ENCODE peak calls at places on chromosomes 6 and 20, in seven cellular contexts. O, W, L, J, U, A and S are unnamed samples.

GRCh38 chr6:141635621-141636020 is 497.1 kb upstream of the GJE1 start:
- DNase-seq in O (no peak), W (no peak), L (no peak), J (no peak), U (no peak), A (no peak), S (no peak)

GRCh38 chr6:43806041-43806757 is 36.2 kb downstream of the VEGFA start:
- DNase-seq in O (peak; percentile 82), W (no peak), L (peak; percentile 63), J (no peak), U (no peak), A (no peak), S (no peak)

GRCh38 chr6:87922947-87923330 is 124.7 kb upstream of the SPACA1 start:
- DNase-seq in O (no peak), W (no peak), L (no peak), J (no peak), U (no peak), A (no peak), S (no peak)

GRCh38 chr6:5566718-5567117 is 305.4 kb downstream of the FARS2 start:
- DNase-seq in O (no peak), W (no peak), L (no peak), J (no peak), U (no peak), A (no peak), S (no peak)

GRCh38 chr6:3347237-3347636 is 88.5 kb downstream of the PSMG4 start:
- DNase-seq in O (no peak), W (no peak), L (no peak), J (no peak), U (no peak), A (no peak), S (no peak)

GRCh38 chr6:7166410-7167293 is 58.9 kb downstream of the RREB1 start:
- DNase-seq in O (no peak), W (no peak), L (no peak), J (no peak), U (no peak), A (peak; percentile 87), S (no peak)

GRCh38 chr20:51700809-51701285 is 67.3 kb downstream of the ATP9A start:
- DNase-seq in O (peak; percentile 24), W (no peak), L (peak; percentile 59), J (peak; percentile 32), U (no peak), A (peak; percentile 45), S (no peak)

GRCh38 chr6:33609444-33610034 is 11.6 kb upstream of the ITPR3 start:
- DNase-seq in O (no peak), W (no peak), L (no peak), J (no peak), U (peak; percentile 49), A (peak; percentile 74), S (peak; percentile 40)

GRCh38 chr20:39282619-39283092 is 320.5 kb downstream of the DHX35 start:
- DNase-seq in O (peak; percentile 53), W (no peak), L (no peak), J (peak; percentile 23), U (no peak), A (no peak), S (no peak)

GRCh38 chr20:23920408-23920780 is 40.8 kb upstream of the CST5 start:
- DNase-seq in O (no peak), W (no peak), L (no peak), J (no peak), U (no peak), A (no peak), S (no peak)

GRCh38 chr6:86030875-86031274 is 388.2 kb upstream of the SYNCRIP start:
- DNase-seq in O (no peak), W (no peak), L (no peak), J (no peak), U (no peak), A (no peak), S (no peak)

GRCh38 chr6:27891300-27891913 is 20.8 kb downstream of the OR2B2 start:
- DNase-seq in O (no peak), W (no peak), L (no peak), J (no peak), U (no peak), A (no peak), S (no peak)

GRCh38 chr6:3977875-3978711 is 100.8 kb downstream of the FAM217A start:
- DNase-seq in O (no peak), W (no peak), L (peak; percentile 63), J (peak; percentile 16), U (no peak), A (peak; percentile 96), S (no peak)

GRCh38 chr6:36886948-36887347 is 1.2 kb downstream of the C6orf89 start:
- DNase-seq in O (no peak), W (no peak), L (no peak), J (no peak), U (no peak), A (no peak), S (no peak)

GRCh38 chr20:31860431-31861345 is 9.6 kb downstream of the DUSP15 start:
- DNase-seq in O (peak; percentile 24), W (no peak), L (peak; percentile 64), J (peak; percentile 58), U (no peak), A (no peak), S (no peak)

GRCh38 chr20:1979116-1979778 is 14.6 kb downstream of the PDYN start:
- DNase-seq in O (no peak), W (no peak), L (peak; percentile 11), J (no peak), U (no peak), A (no peak), S (no peak)

DNA sequence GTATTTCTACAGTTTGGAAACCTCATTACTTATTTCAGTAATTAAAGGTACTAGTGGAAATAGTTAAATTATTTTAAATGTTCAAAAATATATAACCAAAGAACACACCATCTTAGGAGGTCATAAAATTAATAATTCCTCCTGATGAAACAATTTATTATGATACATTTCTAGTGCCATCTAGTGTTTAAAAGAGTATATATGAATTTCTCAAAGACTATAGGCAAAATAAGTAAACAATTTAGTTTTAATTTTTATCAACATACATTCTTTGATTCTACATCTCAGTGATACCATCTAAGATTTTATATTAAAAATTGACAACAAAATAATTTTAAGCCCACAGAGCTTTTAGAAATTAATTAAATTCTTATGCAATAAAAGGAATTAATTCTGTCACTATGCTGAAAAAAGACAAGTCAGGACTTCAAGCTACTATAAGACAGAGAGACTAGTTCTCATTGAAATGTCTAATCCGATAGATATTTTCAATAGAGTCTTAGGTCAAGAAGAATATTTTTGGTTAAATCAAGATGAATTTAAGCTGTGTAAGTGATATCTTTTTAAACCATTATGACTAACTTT is 107.8 kb upstream of the RNF217 start:
- DNase-seq in O (no peak), W (no peak), L (no peak), J (no peak), U (no peak), A (no peak), S (no peak)
- TF ChIP-seq CTCF in O (no peak), W (no peak), L (no peak), J (peak; percentile 25), U (no peak), A (peak; percentile 31), S (no peak)

DNA sequence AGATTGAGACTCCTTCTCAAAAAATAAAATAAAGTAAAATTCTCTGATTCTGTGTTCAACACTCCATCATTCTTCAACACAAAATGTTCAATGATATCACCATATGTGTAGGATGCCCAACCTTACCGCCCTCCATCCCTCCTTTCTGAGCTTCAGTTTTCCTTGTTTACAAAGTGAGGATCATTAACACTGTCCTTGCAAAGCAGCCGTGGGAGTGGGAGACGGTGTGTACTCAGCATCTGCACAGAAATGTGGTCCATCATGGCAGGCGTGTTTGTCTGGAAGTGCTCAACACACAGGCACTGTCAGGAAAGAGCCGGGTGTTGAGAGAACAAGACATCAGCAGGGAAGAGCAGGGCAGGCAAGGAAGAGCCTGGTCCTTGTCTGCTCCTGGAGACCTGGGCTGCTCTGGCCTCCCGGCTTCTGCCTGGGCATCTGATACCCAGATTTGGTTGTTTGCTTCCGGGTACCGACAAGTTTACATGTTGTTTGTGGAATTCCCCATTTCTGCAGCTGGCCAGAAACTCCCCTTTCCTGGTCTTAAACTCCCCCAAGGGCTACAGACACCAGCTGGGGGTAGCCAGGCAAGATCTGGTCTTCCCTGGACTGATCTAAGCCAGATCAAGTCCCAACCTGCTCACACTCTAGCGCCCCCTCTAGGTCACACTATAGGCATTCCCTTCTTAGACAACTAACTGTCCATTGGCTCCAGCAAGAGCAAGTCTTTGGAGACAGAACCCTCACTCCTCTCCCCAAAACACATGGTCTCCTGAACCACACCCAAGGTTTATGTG is 26.7 kb upstream of the TTPAL start:
- DNase-seq in O (no peak), W (no peak), L (peak; percentile 39), J (peak; percentile 31), U (no peak), A (no peak), S (no peak)
- TF ChIP-seq CTCF in O (no peak), W (no peak), L (peak; percentile 42), J (peak; percentile 16), U (no peak), A (peak; percentile 9), S (no peak)

DNA sequence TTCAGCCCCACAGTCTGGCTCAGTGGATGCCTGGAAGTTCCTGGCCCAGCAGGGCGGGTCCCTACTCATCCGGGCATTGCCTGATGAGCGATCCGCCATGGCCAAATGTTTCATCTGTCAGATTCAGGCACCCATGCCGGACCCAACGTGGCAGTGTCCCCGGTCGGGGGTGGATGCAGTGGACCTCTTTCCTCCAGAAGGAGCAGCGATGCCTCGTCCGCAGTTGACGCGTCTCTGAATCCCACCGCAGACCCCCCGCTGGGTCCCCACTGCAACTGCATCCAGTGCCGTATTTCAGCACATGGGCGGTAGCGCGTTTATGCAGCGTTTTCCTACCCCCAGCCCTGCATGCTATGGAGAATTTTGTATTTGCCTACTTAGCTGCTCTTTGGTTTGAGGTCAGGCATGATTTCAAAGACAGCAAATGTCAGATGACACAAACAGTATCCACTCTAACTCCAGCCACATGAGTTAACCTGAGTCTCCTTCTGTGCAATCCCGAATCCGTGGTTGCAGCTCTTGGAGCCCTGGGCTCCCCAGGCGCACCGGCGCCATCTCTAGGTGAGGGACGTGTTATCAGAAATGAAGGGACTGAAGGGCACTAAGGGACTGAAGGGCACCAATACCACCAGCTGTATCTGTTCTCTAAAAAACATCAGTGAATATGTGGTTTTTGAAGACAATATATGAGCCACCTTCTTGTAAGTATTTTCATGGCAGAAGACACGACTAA is 72.6 kb upstream of the THBS2 start:
- DNase-seq in O (no peak), W (no peak), L (peak; percentile 61), J (no peak), U (no peak), A (peak; percentile 52), S (no peak)
- TF ChIP-seq CTCF in O (no peak), W (peak; percentile 8), L (peak; percentile 64), J (no peak), U (no peak), A (peak; percentile 51), S (no peak)

GRCh38 chr6:118893882-118894424 is at the start of gene ASF1A:
- DNase-seq in O (peak; percentile 98), W (peak; percentile 91), L (peak; percentile 99), J (peak; percentile 95), U (peak; percentile 93), A (peak; percentile 98), S (peak; percentile 96)

GRCh38 chr6:118895241-118895561 is 1.2 kb downstream of the ASF1A start:
- DNase-seq in O (no peak), W (no peak), L (no peak), J (no peak), U (no peak), A (no peak), S (no peak)

GRCh38 chr6:118897386-118897785 is 3.4 kb downstream of the ASF1A start:
- DNase-seq in O (no peak), W (no peak), L (no peak), J (no peak), U (no peak), A (no peak), S (no peak)

GRCh38 chr6:118894425-118895240 is 681 bp downstream of the ASF1A start:
- DNase-seq in O (peak; percentile 57), W (no peak), L (peak; percentile 72), J (peak; percentile 77), U (peak; percentile 75), A (peak; percentile 66), S (peak; percentile 65)

GRCh38 chr6:118896339-118897136 is 2.6 kb downstream of the ASF1A start:
- DNase-seq in O (no peak), W (no peak), L (peak; percentile 80), J (no peak), U (no peak), A (peak; percentile 69), S (no peak)
- TF ChIP-seq CTCF in O (no peak), W (peak; percentile 18), L (peak; percentile 55), J (peak; percentile 35), U (no peak), A (peak; percentile 48), S (no peak)